ENCODE peak calls at places on chromosomes 5 and 9, in eight cellular contexts. H is endothelial cell of umbilical vein; I is CD8-positive, alpha-beta T cell; Z is OCI-LY7; L is thoracic aorta; M is lower lobe of right lung; A is psoas muscle; J is A549. S is an unnamed sample.

GRCh38 chr5:92908952-92909351 is 672.1 kb downstream of the NR2F1-AS1 start:
- DNase-seq in H (peak; percentile 26), I (no peak), Z (no peak), L (no peak), M (no peak), A (no peak), J (no peak), S (no peak)

GRCh38 chr9:133457748-133458147 is 2.0 kb upstream of the CACFD1 start:
- DNase-seq in H (no peak), I (no peak), Z (no peak), L (no peak), M (no peak), A (no peak), J (no peak), S (no peak)

GRCh38 chr5:82165740-82166530 is 112.2 kb downstream of the RPS23 start:
- DNase-seq in H (peak; percentile 86), I (peak; percentile 58), Z (peak; percentile 76), L (peak; percentile 33), M (peak; percentile 61), A (peak; percentile 83), J (peak; percentile 93), S (peak; percentile 38)

GRCh38 chr9:125142560-125143376 is 560 bp downstream of the SCAI start:
- DNase-seq in H (peak; percentile 19), I (peak; percentile 29), Z (peak; percentile 57), L (no peak), M (no peak), A (no peak), J (no peak), S (peak; percentile 7)

GRCh38 chr5:157222506-157223230 is 42.0 kb downstream of the ITK start:
- DNase-seq in H (no peak), I (peak; percentile 76), Z (no peak), L (no peak), M (no peak), A (no peak), J (no peak), S (no peak)

GRCh38 chr9:135663451-135663770 is 302 bp downstream of the LCN9 start:
- DNase-seq in H (no peak), I (no peak), Z (no peak), L (no peak), M (no peak), A (peak; percentile 13), J (no peak), S (no peak)

GRCh38 chr9:12702160-12702758 is 9.1 kb downstream of the TYRP1 start:
- DNase-seq in H (peak; percentile 70), I (no peak), Z (no peak), L (no peak), M (peak; percentile 25), A (peak; percentile 46), J (peak; percentile 72), S (peak; percentile 37)

GRCh38 chr5:176631383-176631970 is 1.0 kb downstream of the EIF4E1B start:
- DNase-seq in H (no peak), I (no peak), Z (no peak), L (no peak), M (no peak), A (no peak), J (no peak), S (no peak)

DNA sequence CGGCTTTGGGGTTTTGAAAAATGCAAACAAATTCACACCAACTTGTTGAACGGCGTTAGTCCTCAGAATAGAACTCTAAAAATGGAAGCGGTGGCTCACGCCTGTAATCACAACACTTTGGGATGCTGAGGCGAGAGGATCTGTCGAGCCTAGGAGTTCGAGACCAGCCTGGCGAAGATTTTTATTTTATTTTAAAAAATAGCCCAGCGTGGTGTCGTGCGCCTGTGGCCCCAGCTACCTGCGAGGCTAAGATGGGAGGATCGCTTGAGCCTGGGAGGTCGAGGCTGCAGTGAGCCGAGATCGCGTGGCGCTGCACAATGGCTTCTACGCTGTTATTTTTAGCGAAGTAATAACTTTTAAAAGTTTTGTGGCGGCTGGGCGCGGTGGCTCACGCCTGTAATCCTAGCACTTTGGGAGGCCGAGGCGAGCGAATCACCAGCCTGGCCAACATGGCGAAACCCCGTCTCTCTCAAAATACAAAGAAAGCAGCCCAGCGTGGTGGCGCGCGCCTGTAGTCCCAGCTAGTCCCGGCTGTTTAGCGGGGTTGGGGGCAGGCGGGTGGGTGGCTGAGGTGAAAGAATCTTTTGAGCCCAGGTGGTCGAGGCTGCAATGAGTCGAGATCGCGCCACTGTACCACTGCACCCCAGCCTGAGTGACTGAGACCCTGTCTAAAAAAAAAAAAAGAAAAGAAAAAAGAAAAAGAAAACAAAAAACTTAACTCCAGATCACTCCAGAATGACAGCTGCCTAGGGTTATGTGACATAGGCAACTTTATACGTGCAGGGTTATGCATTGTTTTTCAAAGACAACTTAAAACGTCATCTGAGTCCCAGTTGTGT is 808 bp upstream of the PLIN2 start:
- DNase-seq in H (peak; percentile 59), I (peak; percentile 48), Z (no peak), L (no peak), M (peak; percentile 66), A (no peak), J (peak; percentile 29), S (peak; percentile 45)
- H3K27ac ChIP-seq in H (peak overlapping the region; percentile 76), I (peak overlapping the region; percentile 83), Z (peak overlapping the region; percentile 13), L (peak overlapping the region; percentile 97), M (peak overlapping the region; percentile 95), A (peak overlapping the region; percentile 100), J (peak overlapping the region; percentile 98), S (peak overlapping the region; percentile 99)

GRCh38 chr9:16718296-16718695 is 152.2 kb downstream of the BNC2 start:
- DNase-seq in H (no peak), I (no peak), Z (no peak), L (no peak), M (no peak), A (no peak), J (no peak), S (no peak)

GRCh38 chr9:16718952-16719351 is 151.5 kb downstream of the BNC2 start:
- DNase-seq in H (no peak), I (no peak), Z (no peak), L (no peak), M (no peak), A (peak; percentile 41), J (no peak), S (no peak)

GRCh38 chr9:16716631-16717030 is 153.8 kb downstream of the BNC2 start:
- DNase-seq in H (no peak), I (no peak), Z (no peak), L (no peak), M (no peak), A (no peak), J (no peak), S (no peak)

GRCh38 chr9:16712800-16713199 is 157.7 kb downstream of the BNC2 start:
- DNase-seq in H (no peak), I (no peak), Z (no peak), L (no peak), M (no peak), A (no peak), J (no peak), S (no peak)

GRCh38 chr9:16715404-16715803 is 155.1 kb downstream of the BNC2 start:
- DNase-seq in H (no peak), I (no peak), Z (no peak), L (no peak), M (no peak), A (no peak), J (no peak), S (no peak)
- H3K4me1 ChIP-seq in H (peaks cover 13% of the 10 kb centered on the region), I (no peaks in the 10 kb centered on the region), Z (no peaks in the 10 kb centered on the region), L (peaks cover 8% of the 10 kb centered on the region), M (no peaks in the 10 kb centered on the region), A (peaks cover 18% of the 10 kb centered on the region), J (peaks cover 37% of the 10 kb centered on the region), S (no peaks in the 10 kb centered on the region)

DNA sequence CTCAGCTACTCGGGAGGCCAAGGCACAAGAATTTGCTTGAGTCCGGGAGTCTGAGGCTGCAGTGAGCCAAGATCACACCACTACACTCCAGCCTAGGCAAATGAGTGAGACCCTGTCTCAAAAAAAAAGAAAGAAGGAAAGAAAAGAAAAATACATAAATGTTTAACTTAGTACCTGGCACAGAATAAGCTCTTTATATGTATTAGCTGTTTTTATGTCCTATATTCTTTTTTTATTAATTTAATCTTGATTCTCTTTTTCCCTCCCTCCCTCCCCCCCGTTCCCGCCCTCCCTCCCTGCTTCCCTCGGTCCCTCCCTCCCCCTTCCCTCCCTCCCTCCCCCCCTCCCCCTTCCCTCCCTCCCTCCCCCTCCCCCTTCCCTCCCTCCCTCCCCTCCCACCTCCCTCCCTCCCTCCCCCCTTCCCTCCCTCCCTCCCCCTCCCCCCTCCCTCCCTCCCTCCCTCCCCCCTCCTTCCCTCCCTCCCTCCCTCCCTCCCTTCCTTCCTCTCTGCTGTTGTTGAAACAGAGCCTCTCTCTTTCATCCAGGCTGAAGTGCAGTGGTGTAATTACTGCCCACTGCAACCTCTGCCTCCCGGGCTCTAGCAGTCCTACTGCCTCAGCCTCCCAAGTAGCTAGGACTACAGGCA is 135.8 kb upstream of the GRHPR start:
- DNase-seq in H (no peak), I (no peak), Z (peak; percentile 44), L (no peak), M (no peak), A (no peak), J (no peak), S (no peak)
- H3K4me3 ChIP-seq in H (no peak overlapping the region), I (no peak overlapping the region), Z (peak overlapping the region; percentile 68), L (no peak overlapping the region), M (no peak overlapping the region), A (no peak overlapping the region), J (no peak overlapping the region), S (no peak overlapping the region)

DNA sequence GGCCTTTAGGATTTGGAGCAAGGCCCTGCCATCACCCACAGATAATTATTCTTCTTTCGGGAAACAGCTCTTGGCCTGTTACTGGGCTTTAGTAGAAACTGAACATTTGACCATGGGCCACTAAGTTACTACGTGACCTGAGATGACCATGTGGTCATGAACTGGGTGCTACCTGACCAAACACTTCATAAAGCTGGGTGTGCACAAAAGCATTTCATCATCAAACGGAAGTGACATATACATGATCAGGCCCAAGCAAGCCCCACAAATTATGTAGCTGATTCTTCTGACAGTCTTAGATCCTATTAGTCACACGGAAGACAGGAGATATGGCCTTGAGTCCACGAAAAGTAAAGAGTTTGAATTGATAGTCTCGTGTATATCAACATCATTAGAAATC is 130.9 kb upstream of the FBN2 start:
- DNase-seq in H (no peak), I (no peak), Z (no peak), L (no peak), M (no peak), A (no peak), J (no peak), S (no peak)
- H3K27ac ChIP-seq in H (no peak overlapping the region), I (no peak overlapping the region), Z (no peak overlapping the region), L (no peak overlapping the region), M (no peak overlapping the region), A (no peak overlapping the region), J (no peak overlapping the region), S (no peak overlapping the region)

GRCh38 chr9:110115868-110116542 is 92.0 kb downstream of the C9orf152 start:
- DNase-seq in H (no peak), I (no peak), Z (no peak), L (no peak), M (no peak), A (no peak), J (peak; percentile 49), S (no peak)
- H3K4me1 ChIP-seq in H (peaks cover 28% of the 10 kb centered on the region), I (no peaks in the 10 kb centered on the region), Z (peaks cover 62% of the 10 kb centered on the region), L (peaks cover 27% of the 10 kb centered on the region), M (peaks cover 47% of the 10 kb centered on the region), A (peaks cover 29% of the 10 kb centered on the region), J (peaks cover 28% of the 10 kb centered on the region), S (no peaks in the 10 kb centered on the region)

S was measured in small intestine.